ENCODE peak calls at places on chromosomes 13 and 19, in seven cellular contexts. C is effector memory CD4-positive, alpha-beta T cell; Q is fibroblast of the aortic adventitia; E is activated T-helper 1 cell treated with Interleukin-2 at 50 U/mL for 16 hours; F is anterior cingulate cortex; H is SHP77; L is breast epithelium. I is an unnamed sample.

GRCh38 chr13:44755872-44756271 is 179.7 kb upstream of the TSC22D1 start:
- DNase-seq in H (no peak), Q (peak), F (no peak), L (no peak), C (no peak), E (no peak), I (peak)

GRCh38 chr19:56840452-56841193 is at the start of the genes PEG3 and ZIM2:
- DNase-seq in F (peak), E (no peak), H (no peak), L (peak), C (no peak), Q (no peak), I (no peak)

GRCh38 chr13:26971990-26972888 is 199.4 kb downstream of the USP12 start:
- DNase-seq in L (no peak), H (peak), C (no peak), E (peak), Q (peak), F (no peak), I (peak)

GRCh38 chr13:44710576-44710975 is 134.4 kb upstream of the TSC22D1 start:
- DNase-seq in L (no peak), E (no peak), Q (peak), F (no peak), H (no peak), C (no peak), I (peak)

GRCh38 chr13:75331792-75332349 is 150.1 kb downstream of the TBC1D4 start:
- DNase-seq in H (no peak), L (no peak), E (no peak), Q (no peak), C (no peak), F (no peak), I (no peak)

GRCh38 chr19:58053480-58054156 is 5.5 kb upstream of the ZNF135 start:
- DNase-seq in H (no peak), F (no peak), Q (no peak), E (no peak), L (no peak), C (no peak), I (no peak)

GRCh38 chr13:80196756-80197155 is 144.2 kb downstream of the SPRY2 start:
- DNase-seq in Q (no peak), H (no peak), C (no peak), L (no peak), E (no peak), F (no peak), I (no peak)

GRCh38 chr13:87057807-87058520 is 613.2 kb upstream of the SLITRK5 start:
- DNase-seq in F (no peak), L (no peak), H (no peak), Q (no peak), C (no peak), E (no peak), I (peak)